ENCODE peak calls at places on chromosome 15, in six cellular contexts. I, C, Y, A, D and Q are unnamed samples. For H3K9me3, H3K4me1 and H3K27me3, the result is how much of the 10 kb centered on the place peaks cover.

GRCh38 chr15:41915203-41915994 is 21.5 kb upstream of the SPTBN5 start:
- DNase-seq in I (no peak), C (no peak), Y (no peak), A (peak), D (no peak), Q (no peak)

GRCh38 chr15:99211926-99212325 is 37.5 kb downstream of the TTC23 start:
- DNase-seq in I (no peak), C (no peak), Y (no peak), A (no peak), D (no peak), Q (no peak)

GRCh38 chr15:98649996-98650870 is 1.9 kb downstream of the IGF1R start:
- DNase-seq in I (no peak), C (no peak), Y (peak), A (peak), D (peak), Q (no peak)

GRCh38 chr15:98277602-98278001 is 317.1 kb downstream of the ARRDC4 start:
- DNase-seq in I (no peak), C (no peak), Y (no peak), A (no peak), D (no peak), Q (no peak)

GRCh38 chr15:63133786-63134185 is 12.1 kb downstream of the LACTB start:
- DNase-seq in I (no peak), C (no peak), Y (no peak), A (no peak), D (no peak), Q (no peak)

GRCh38 chr15:51494411-51495314 is 127.9 kb downstream of the DMXL2 start:
- DNase-seq in I (no peak), C (no peak), Y (no peak), A (no peak), D (no peak), Q (no peak)

GRCh38 chr15:83248151-83248851 is 36.2 kb downstream of the BNC1 start:
- DNase-seq in I (no peak), C (peak), Y (no peak), A (no peak), D (peak), Q (no peak)

GRCh38 chr15:30023798-30024295 is 58.9 kb upstream of the GOLGA8J start:
- DNase-seq in I (no peak), C (no peak), Y (no peak), A (no peak), D (no peak), Q (no peak)

GRCh38 chr15:39174332-39174731 is 406.5 kb upstream of the THBS1 start:
- DNase-seq in I (no peak), C (no peak), Y (no peak), A (no peak), D (no peak), Q (no peak)

GRCh38 chr15:37107071-37107753 is 6.9 kb upstream of the MEIS2 start:
- DNase-seq in I (no peak), C (peak), Y (no peak), A (no peak), D (no peak), Q (no peak)

GRCh38 chr15:68031406-68031805 is 22.7 kb upstream of the PIAS1 start:
- DNase-seq in I (no peak), C (no peak), Y (no peak), A (no peak), D (no peak), Q (no peak)

GRCh38 chr15:62928996-62929350 is 113.6 kb upstream of the TPM1 start:
- DNase-seq in I (no peak), C (no peak), Y (no peak), A (no peak), D (no peak), Q (no peak)

GRCh38 chr15:68337826-68338225 is 60.3 kb downstream of the FEM1B start:
- DNase-seq in I (peak), C (no peak), Y (no peak), A (no peak), D (no peak), Q (peak)

GRCh38 chr15:92864127-92864814 is 35.9 kb upstream of the CHD2 start:
- DNase-seq in I (no peak), C (no peak), Y (no peak), A (no peak), D (no peak), Q (no peak)

GRCh38 chr15:98954411-98954810 is 53.2 kb downstream of the PGPEP1L start:
- DNase-seq in I (peak), C (no peak), Y (peak), A (no peak), D (peak), Q (peak)

GRCh38 chr15:81768773-81769172 is 277.0 kb downstream of the MEX3B start:
- DNase-seq in I (no peak), C (no peak), Y (no peak), A (no peak), D (no peak), Q (no peak)

GRCh38 chr15:25597576-25597975 is 158.8 kb upstream of the UBE3A start:
- DNase-seq in I (no peak), C (no peak), Y (no peak), A (no peak), D (no peak), Q (no peak)

GRCh38 chr15:37981781-37982180 is 47.3 kb downstream of the TMCO5A start:
- DNase-seq in I (no peak), C (no peak), Y (no peak), A (no peak), D (no peak), Q (no peak)

GRCh38 chr15:55108858-55109518 is 87.8 kb downstream of the RSL24D1 start:
- DNase-seq in I (peak), C (peak), Y (peak), A (peak), D (peak), Q (peak)

GRCh38 chr15:88243895-88244787 is 12.4 kb downstream of the NTRK3 start:
- DNase-seq in I (no peak), C (peak), Y (no peak), A (no peak), D (no peak), Q (no peak)

GRCh38 chr15:66565731-66566130 is at the start of gene LCTL:
- DNase-seq in I (no peak), C (peak), Y (no peak), A (peak), D (no peak), Q (no peak)

GRCh38 chr15:89576417-89576773 is 1.1 kb downstream of the TICRR start:
- DNase-seq in I (no peak), C (no peak), Y (no peak), A (no peak), D (no peak), Q (no peak)

GRCh38 chr15:63601026-63601726 is 4.0 kb downstream of the FBXL22 start:
- DNase-seq in I (no peak), C (no peak), Y (peak), A (peak), D (peak), Q (no peak)

GRCh38 chr15:77266708-77267387 is 153.1 kb downstream of the PEAK1 start:
- DNase-seq in I (no peak), C (peak), Y (no peak), A (no peak), D (no peak), Q (no peak)

GRCh38 chr15:100245855-100246254 is 95.9 kb downstream of the ADAMTS17 start:
- DNase-seq in I (no peak), C (no peak), Y (no peak), A (no peak), D (no peak), Q (no peak)
- H3K9me3 ChIP-seq in I (under half), C (under half), Y (under half), A (under half), D (under half), Q (under half)

GRCh38 chr15:85593809-85594441 is 200.8 kb downstream of the KLHL25 start:
- DNase-seq in I (no peak), C (no peak), Y (no peak), A (no peak), D (no peak), Q (no peak)

GRCh38 chr15:85592148-85592547 is 202.6 kb downstream of the KLHL25 start:
- DNase-seq in I (no peak), C (no peak), Y (no peak), A (no peak), D (no peak), Q (no peak)

GRCh38 chr15:85588657-85589056 is 206.1 kb downstream of the KLHL25 start:
- DNase-seq in I (no peak), C (no peak), Y (no peak), A (no peak), D (no peak), Q (no peak)

GRCh38 chr15:85589873-85590272 is 204.9 kb downstream of the KLHL25 start:
- DNase-seq in I (no peak), C (no peak), Y (no peak), A (no peak), D (no peak), Q (no peak)

DNA sequence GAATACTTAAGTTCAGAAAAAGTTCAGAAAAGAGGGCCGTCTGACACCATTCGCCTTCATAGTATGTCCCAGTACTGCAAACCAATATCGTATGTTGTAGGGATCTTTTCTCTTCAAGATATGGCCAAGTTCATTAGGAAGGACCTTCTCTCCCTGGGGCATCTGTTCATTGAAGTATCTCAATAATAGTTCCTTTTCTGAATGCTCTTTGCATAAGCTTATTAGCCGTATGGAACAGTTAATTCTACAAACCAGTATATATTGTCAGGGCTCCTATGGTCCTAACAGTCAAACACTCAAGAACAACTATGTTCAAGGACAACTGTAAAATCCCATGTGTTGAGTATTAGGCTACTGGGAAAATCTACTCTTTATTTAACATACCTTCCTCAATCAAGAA is 203.1 kb downstream of the KLHL25 start:
- DNase-seq in I (no peak), C (no peak), Y (no peak), A (no peak), D (no peak), Q (no peak)
- H3K4me1 ChIP-seq in I (under half), C (under half), Y (half or more), A (half or more), D (under half), Q (under half)

GRCh38 chr15:31083394-31083790 is 18.1 kb downstream of the TRPM1 start:
- DNase-seq in I (no peak), C (no peak), Y (no peak), A (no peak), D (no peak), Q (no peak)
- H3K27me3 ChIP-seq in I (under half), C (under half), Y (under half), A (under half), D (under half), Q (under half)

DNA sequence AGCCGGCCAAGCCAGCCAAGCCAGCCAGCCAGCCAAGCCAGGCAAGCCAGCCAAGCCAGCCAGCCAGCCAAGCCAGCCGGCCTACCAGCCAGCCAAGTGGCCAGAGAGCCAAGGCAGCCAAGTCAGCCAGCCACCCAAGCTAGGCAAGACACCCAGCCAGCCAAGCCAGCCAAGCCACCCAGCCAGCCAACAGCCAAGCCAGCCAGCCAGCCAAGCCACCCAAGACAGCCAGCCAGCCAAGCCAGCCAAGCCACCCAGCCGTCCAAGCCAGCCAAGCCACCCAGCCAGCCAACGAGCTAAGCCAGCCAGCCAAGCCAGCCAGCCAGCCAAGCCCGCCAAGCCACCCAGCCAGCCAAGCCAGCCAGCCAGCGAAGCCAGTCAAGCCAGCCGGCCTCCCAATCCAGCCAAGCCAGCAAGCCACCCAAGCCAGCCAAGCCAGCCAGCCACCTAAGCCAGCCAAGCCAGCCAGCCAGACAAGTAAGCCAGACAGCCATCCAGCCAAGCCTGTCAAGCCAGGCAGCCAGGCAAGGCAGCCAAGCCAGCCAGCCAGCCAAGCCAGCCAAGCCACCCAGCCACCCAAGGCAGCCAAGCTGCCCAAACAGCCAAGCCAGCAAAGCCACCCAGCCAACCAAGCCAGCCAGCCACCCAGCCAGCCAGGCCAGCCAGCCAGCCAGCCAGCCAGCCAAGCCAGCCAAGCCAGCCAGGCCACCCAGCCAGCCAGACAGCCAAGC is 200.5 kb downstream of the GOLGA6L6 start:
- DNase-seq in I (no peak), C (peak), Y (peak), A (peak), D (peak), Q (peak)
- H3K9me3 ChIP-seq in I (under half), C (half or more), Y (under half), A (under half), D (under half), Q (under half)

GRCh38 chr15:64807051-64807749 is 18.2 kb downstream of the PIF1 start:
- DNase-seq in I (no peak), C (peak), Y (no peak), A (no peak), D (no peak), Q (peak)
- H3K4me1 ChIP-seq in I (under half), C (under half), Y (under half), A (under half), D (under half), Q (under half)